ENCODE peak calls at places on chromosomes 2 and 18, in four cellular contexts. T is endodermal cell, G is cardiac fibroblast, S is SJCRH30. W is an unnamed sample.

GRCh38 chr2:68936462-68936861 is 16.2 kb downstream of the GKN2 start:
- DNase-seq in T (no peak), G (peak), S (no peak), W (no peak)

GRCh38 chr2:118224888-118225264 is 136.6 kb downstream of the INSIG2 start:
- DNase-seq in T (peak), G (no peak), S (no peak), W (no peak)

GRCh38 chr18:14925281-14925709 is 177.3 kb downstream of the ANKRD30B start:
- DNase-seq in T (no peak), G (no peak), S (no peak), W (no peak)

GRCh38 chr2:65350714-65351113 is 81.7 kb downstream of the SPRED2 start:
- DNase-seq in T (peak), G (peak), S (no peak), W (no peak)

GRCh38 chr2:120224735-120225548 is 1.7 kb upstream of the TMEM185B start:
- DNase-seq in T (peak), G (no peak), S (no peak), W (no peak)

GRCh38 chr2:124836415-124836814 is 811.3 kb downstream of the CNTNAP5 start:
- DNase-seq in T (no peak), G (no peak), S (no peak), W (no peak)

GRCh38 chr18:48045744-48046143 is 115.3 kb upstream of the SMAD2 start:
- DNase-seq in T (no peak), G (no peak), S (no peak), W (no peak)

GRCh38 chr18:8943900-8944870 is 158.3 kb upstream of the NDUFV2 start:
- DNase-seq in T (no peak), G (peak), S (no peak), W (no peak)

GRCh38 chr2:163987175-163987574 is 251.4 kb upstream of the FIGN start:
- DNase-seq in T (no peak), G (no peak), S (no peak), W (no peak)

GRCh38 chr2:20390524-20391123 is 40.0 kb upstream of the PUM2 start:
- DNase-seq in T (no peak), G (no peak), S (no peak), W (no peak)

GRCh38 chr18:40152859-40153258 is 1802.2 kb upstream of the PIK3C3 start:
- DNase-seq in T (no peak), G (peak), S (no peak), W (no peak)

GRCh38 chr2:160517731-160518130 is 24.1 kb upstream of the RBMS1 start:
- DNase-seq in T (no peak), G (no peak), S (no peak), W (no peak)

GRCh38 chr2:204898928-204899640 is 353.8 kb downstream of the PARD3B start:
- DNase-seq in T (no peak), G (no peak), S (no peak), W (no peak)

GRCh38 chr2:3034396-3034795 is 343.2 kb downstream of the EIPR1 start:
- DNase-seq in T (peak), G (no peak), S (no peak), W (no peak)

GRCh38 chr2:102166189-102166845 is 20.5 kb upstream of the IL1RL2 start:
- DNase-seq in T (no peak), G (peak), S (no peak), W (no peak)

GRCh38 chr18:47772374-47773248 is 157.8 kb downstream of the SMAD2 start:
- DNase-seq in T (peak), G (peak), S (peak), W (peak)

GRCh38 chr2:154029504-154029903 is 157.8 kb downstream of the GALNT13 start:
- DNase-seq in T (no peak), G (no peak), S (no peak), W (no peak)

GRCh38 chr18:76414936-76415621 is 80.0 kb downstream of the ZNF516 start:
- DNase-seq in T (no peak), G (no peak), S (no peak), W (no peak)

GRCh38 chr2:216694201-216694825 is 1.0 kb downstream of the IGFBP5 start:
- DNase-seq in T (peak), G (peak), S (peak), W (peak)

GRCh38 chr2:102453497-102453896 is 19.5 kb upstream of the SLC9A4 start:
- DNase-seq in T (no peak), G (no peak), S (no peak), W (no peak)

GRCh38 chr18:79463424-79463960 is 67.8 kb downstream of the NFATC1 start:
- DNase-seq in T (no peak), G (no peak), S (no peak), W (no peak)

GRCh38 chr18:79467126-79467525 is 71.4 kb downstream of the NFATC1 start:
- DNase-seq in T (no peak), G (no peak), S (no peak), W (no peak)

GRCh38 chr18:79466591-79466990 is 70.9 kb downstream of the NFATC1 start:
- DNase-seq in T (no peak), G (no peak), S (no peak), W (no peak)

GRCh38 chr18:79469309-79469708 is 73.6 kb downstream of the NFATC1 start:
- DNase-seq in T (no peak), G (no peak), S (no peak), W (no peak)

DNA sequence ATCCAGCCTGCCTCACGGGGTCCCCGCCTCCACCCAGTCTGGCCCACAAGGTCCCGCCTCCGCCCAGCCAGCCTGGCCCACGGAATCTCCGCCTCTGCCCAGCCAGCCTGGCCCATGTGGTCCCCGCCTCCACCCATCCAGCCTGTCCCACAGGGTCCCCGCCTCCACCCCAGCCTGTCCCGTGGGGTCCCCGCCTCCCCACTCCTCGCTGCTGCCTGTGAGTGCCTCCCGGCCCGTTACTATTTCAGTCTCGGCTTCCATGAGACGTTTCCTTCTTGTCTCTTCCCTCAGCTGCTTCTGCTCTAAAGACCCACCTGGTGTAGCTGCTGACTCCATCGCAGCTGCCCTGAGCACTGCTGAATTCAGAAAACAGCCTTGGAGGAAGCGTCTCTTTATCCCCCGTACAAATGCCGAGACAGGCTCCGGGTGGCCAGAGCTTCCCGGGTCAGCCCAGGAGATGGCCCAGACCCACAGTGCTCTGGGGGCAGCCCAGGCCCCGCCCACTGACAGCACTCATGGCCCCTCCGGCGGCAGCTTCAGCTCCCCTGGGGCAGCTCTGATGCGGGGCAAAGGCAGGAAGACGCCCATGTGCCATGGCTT is 69.8 kb downstream of the NFATC1 start:
- DNase-seq in T (peak), G (no peak), S (peak), W (peak)
- H3K4me3 ChIP-seq in T (no peak), G (no peak), S (peak), W (peak)

DNA sequence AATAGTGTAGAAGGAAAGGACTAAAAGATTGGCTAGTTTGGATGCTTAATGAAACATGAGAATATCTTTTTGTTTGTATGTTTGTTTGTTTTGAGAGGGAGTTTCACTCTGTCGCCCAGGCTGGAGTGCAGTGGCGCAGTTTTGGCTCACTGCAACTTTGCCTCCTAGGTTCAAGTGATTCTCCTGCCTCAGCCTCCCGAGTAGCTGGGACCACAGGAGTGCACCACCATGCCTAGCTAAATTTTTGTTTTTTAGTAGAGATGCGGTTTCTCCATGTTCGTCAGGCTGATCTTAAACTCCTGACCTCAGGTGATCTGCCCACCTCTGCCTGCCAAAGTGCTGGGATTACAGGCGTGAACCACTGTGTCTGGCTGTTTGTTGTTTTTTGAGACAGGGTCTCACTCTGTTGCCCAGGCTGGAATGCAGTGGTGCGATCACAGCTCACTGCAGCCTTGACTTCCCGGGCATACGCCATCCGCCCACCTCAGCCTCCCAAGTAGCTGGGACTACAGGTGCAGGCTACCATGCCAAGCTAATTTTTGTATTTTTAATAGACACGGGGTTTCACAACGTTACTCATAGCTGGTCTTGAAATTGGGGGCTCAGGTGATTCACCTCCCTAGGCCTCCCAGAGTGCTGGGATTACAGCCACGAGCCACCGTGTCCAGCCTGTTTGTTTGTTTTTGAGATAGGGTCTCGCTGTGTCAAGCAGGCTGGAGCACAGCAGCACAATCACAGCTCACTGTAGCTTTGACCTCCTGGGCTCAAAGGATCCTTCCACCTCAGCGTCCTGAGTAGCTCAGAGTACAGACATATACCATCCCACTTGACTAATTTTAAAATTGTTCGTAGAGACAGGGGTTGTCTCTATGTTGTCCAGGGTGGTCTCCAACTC is 209.2 kb downstream of the MYCN start:
- DNase-seq in T (peak), G (no peak), S (no peak), W (no peak)
- H3K4me3 ChIP-seq in T (no peak), G (no peak), S (no peak), W (no peak)

GRCh38 chr2:149039213-149039724 is 770 bp downstream of the LYPD6B start:
- DNase-seq in T (no peak), G (no peak), S (no peak), W (no peak)

GRCh38 chr2:149040451-149040850 is 2.0 kb downstream of the LYPD6B start:
- DNase-seq in T (peak), G (peak), S (no peak), W (peak)

GRCh38 chr2:149036507-149037293 is 1.8 kb upstream of the LYPD6B start:
- DNase-seq in T (no peak), G (no peak), S (no peak), W (no peak)

GRCh38 chr2:149037851-149038250 is 648 bp upstream of the LYPD6B start:
- DNase-seq in T (peak), G (no peak), S (no peak), W (peak)

DNA sequence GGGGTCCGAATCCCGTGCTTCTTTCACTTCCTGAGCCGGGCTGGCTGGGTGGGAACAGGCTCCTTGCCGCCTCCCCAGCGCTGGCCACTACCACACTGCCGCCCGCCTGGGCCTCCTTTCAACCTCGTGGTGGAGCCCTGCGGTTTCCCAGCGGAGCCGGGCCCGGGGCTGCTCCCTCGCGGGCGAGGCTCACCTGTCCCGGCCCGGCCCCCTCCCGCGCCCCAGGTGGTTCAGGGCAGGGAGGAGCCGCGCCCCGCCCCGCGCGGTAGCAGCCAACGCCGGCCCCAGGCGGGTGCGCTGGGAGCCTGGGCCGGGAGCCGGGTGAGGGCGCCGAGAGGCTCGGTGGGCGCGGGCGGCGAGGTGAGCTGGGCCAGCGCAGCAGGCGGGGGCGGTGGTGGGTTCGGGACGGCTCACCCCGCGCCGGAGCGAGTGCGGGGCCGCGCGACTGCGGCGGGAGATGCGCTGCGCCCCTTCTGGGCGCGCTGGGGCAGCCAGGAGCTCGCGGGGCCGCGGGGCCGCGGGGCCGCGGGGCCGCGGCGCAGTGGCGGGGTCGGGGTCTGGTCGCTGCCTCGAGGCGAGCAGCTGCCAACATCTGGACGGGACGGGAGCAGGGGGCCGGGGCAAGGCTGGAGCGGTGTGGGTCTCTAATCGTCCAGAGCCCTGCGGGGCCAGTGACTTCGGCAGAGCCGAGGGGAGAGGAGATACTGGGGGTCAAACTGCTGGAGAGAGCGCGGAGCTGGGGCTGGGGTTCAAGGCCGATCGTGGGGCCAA is at the start of gene LYPD6B:
- DNase-seq in T (peak), G (no peak), S (no peak), W (peak)
- H3K4me3 ChIP-seq in T (peak), G (peak), S (no peak), W (peak)

DNA sequence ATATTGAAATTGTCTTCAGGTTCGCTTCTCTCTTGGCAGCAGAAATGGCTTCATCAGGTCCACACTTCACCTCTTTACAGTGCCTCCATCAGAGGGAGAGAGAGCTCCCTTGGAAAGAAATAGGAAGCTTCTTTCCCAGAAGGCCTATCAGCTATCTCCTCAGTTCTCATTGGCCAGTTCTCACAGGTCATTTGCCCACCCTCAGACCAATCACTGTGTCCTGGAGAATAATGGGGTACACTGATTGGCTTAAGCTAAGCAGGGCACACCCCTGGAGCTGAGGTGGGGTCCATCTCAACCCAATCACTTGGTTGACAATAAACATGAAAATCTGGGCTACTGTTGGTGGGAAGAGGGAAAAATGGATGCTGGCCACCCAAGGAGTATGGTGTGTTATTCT is 5.2 kb downstream of the GNLY start:
- DNase-seq in T (no peak), G (no peak), S (no peak), W (no peak)
- H3K4me3 ChIP-seq in T (no peak), G (no peak), S (no peak), W (no peak)

GRCh38 chr2:112182581-112183034 is 44.4 kb downstream of the FBLN7 start:
- DNase-seq in T (peak), G (no peak), S (peak), W (no peak)

GRCh38 chr2:112185131-112185530 is 46.9 kb downstream of the FBLN7 start:
- DNase-seq in T (no peak), G (no peak), S (no peak), W (no peak)

GRCh38 chr2:112183327-112184025 is 45.3 kb downstream of the FBLN7 start:
- DNase-seq in T (peak), G (no peak), S (no peak), W (no peak)

GRCh38 chr2:112184121-112184520 is 45.9 kb downstream of the FBLN7 start:
- DNase-seq in T (no peak), G (no peak), S (no peak), W (no peak)

DNA sequence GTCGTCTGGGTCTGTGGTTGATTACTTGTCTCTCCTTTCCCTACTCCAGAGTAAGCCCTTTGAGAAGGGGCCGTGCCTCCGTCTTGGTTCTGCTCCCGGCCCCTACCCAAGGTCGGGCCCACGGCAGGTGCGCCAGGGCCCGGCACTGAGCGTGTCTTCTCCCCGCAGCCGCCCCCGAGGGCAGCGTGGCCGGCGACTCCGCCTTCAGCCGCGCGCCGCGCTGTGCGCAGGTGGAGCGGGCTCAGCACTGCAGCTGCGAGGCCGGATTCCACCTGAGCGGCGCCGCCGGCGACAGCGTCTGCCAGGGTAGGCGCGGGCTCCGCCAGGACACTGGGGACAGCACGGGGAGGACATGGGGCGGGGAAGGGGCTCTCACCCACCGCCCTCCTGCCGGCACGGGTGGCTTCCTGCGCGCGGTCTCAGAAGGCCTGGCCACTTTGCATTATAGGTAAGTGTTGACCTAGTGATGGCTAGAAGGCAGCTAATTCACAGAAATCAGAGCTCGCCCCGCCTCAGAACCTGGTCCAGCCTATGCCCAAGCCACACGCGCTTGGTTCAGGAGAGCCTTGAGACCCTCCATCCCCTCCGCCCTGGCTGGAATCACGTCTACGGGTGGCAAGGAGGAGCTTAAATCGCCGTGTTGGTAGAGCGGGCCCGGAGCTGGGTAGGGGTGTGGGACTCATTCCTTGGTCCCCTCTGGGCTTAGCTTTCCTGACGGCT is 43.5 kb downstream of the FBLN7 start:
- DNase-seq in T (peak), G (no peak), S (no peak), W (no peak)
- H3K4me3 ChIP-seq in T (no peak), G (no peak), S (no peak), W (no peak)

W was measured in WERI-Rb-1.